ENCODE peak calls at places on chromosomes 13 and 19, in ten cellular contexts. X, E, H, O, J, U, L, Q, W and P are unnamed samples.

GRCh38 chr13:27813826-27814225 is 21.5 kb downstream of the GSX1 start:
- DNase-seq in H (no peak), Q (no peak), L (no peak), U (no peak), J (no peak), E (no peak), O (no peak), X (no peak), W (no peak), P (no peak)

GRCh38 chr13:113835461-113836274 is 28.2 kb downstream of the GAS6 start:
- DNase-seq in E (peak; percentile 14), U (no peak), L (peak; percentile 48), J (peak; percentile 33), O (no peak), H (no peak), W (no peak), X (no peak), Q (no peak), P (no peak)

GRCh38 chr13:84126671-84127171 is 244.4 kb upstream of the SLITRK1 start:
- DNase-seq in J (no peak), E (no peak), W (no peak), X (no peak), H (no peak), L (no peak), O (no peak), U (peak; percentile 10), Q (no peak), P (no peak)

GRCh38 chr19:4557971-4558941 is 1.2 kb downstream of the SEMA6B start:
- DNase-seq in Q (peak; percentile 70), E (no peak), U (peak; percentile 41), J (peak; percentile 39), W (no peak), H (peak; percentile 18), X (peak; percentile 67), L (no peak), O (no peak), P (no peak)

GRCh38 chr19:41224632-41225031 is 5.6 kb downstream of the AXL start:
- DNase-seq in J (no peak), O (no peak), U (no peak), L (no peak), H (no peak), X (no peak), Q (no peak), W (no peak), E (no peak), P (no peak)

GRCh38 chr13:79973533-79973963 is 367.4 kb downstream of the SPRY2 start:
- DNase-seq in O (no peak), L (peak; percentile 27), X (no peak), E (peak; percentile 45), U (peak; percentile 18), Q (no peak), W (peak; percentile 62), J (no peak), H (no peak), P (no peak)

GRCh38 chr13:112455476-112456059 is 79.4 kb downstream of the SPACA7 start:
- DNase-seq in W (no peak), Q (peak; percentile 46), L (no peak), O (no peak), X (no peak), J (no peak), E (no peak), H (no peak), U (no peak), P (no peak)

GRCh38 chr19:20238025-20238623 is 71.1 kb downstream of the ZNF486 start:
- DNase-seq in L (no peak), J (peak; percentile 89), Q (peak; percentile 88), E (peak; percentile 91), U (peak; percentile 95), O (no peak), X (peak; percentile 96), H (peak; percentile 80), W (peak; percentile 93), P (peak; percentile 92)

GRCh38 chr13:103100795-103101194 is 34.6 kb upstream of the SLC10A2 start:
- DNase-seq in L (no peak), Q (no peak), X (no peak), H (no peak), U (no peak), W (no peak), O (no peak), E (no peak), J (no peak), P (no peak)

GRCh38 chr19:58328999-58329398 is 2.2 kb downstream of the ZSCAN22 start:
- DNase-seq in H (no peak), J (no peak), Q (no peak), O (no peak), E (no peak), X (peak; percentile 84), L (peak; percentile 44), U (no peak), W (no peak), P (no peak)

GRCh38 chr13:45162194-45162593 is 38.7 kb downstream of the KCTD4 start:
- DNase-seq in E (no peak), U (no peak), W (no peak), H (no peak), J (peak; percentile 48), O (no peak), L (no peak), Q (no peak), X (no peak), P (no peak)

GRCh38 chr19:13599681-13600080 is 93.4 kb upstream of the CACNA1A start:
- DNase-seq in O (no peak), U (no peak), J (no peak), Q (no peak), H (no peak), X (no peak), L (no peak), W (no peak), E (no peak), P (no peak)

DNA sequence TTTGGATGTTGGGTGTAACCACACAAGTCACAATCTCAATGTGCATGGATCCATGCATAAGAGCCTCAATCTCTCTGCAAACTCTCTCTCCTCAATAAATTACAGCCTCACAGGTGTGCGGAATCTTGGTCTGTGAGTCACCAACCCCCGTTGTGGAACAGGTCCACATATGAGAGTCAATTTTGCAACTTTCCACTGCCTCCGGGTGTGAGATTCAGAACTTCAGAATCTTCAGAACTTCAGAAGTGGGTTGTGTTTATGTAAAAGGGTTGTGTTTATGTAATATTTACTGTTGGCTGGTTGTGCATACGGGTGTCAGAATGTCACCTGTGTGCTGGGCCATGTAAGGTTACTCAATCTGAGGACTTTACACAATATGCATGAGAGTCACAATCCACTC is 46.3 kb upstream of the ZNF728 start:
- DNase-seq in J (no peak), W (no peak), U (no peak), O (no peak), L (no peak), X (no peak), Q (no peak), E (no peak), H (no peak), P (no peak)
- TF ChIP-seq CTCF in J (no peak), W (no peak), U (no peak), O (no peak), L (no peak), X (no peak), Q (no peak), E (no peak), H (no peak), P (no peak)

GRCh38 chr19:17339088-17339741 is 1.9 kb downstream of the GTPBP3 start:
- DNase-seq in E (no peak), U (no peak), Q (no peak), X (no peak), L (no peak), H (peak; percentile 32), J (no peak), O (no peak), W (no peak), P (no peak)

GRCh38 chr19:17341386-17341785 is 4.0 kb downstream of the GTPBP3 start:
- DNase-seq in L (no peak), E (no peak), X (no peak), Q (no peak), J (no peak), W (no peak), H (no peak), O (no peak), U (no peak), P (no peak)

GRCh38 chr19:17340871-17341357 is 3.6 kb downstream of the GTPBP3 start:
- DNase-seq in L (no peak), H (no peak), X (no peak), W (no peak), U (no peak), E (no peak), O (no peak), Q (no peak), J (no peak), P (no peak)

GRCh38 chr19:17341845-17342244 is 4.5 kb downstream of the GTPBP3 start:
- DNase-seq in O (no peak), J (no peak), X (no peak), L (no peak), W (no peak), Q (no peak), E (no peak), H (no peak), U (no peak), P (no peak)

DNA sequence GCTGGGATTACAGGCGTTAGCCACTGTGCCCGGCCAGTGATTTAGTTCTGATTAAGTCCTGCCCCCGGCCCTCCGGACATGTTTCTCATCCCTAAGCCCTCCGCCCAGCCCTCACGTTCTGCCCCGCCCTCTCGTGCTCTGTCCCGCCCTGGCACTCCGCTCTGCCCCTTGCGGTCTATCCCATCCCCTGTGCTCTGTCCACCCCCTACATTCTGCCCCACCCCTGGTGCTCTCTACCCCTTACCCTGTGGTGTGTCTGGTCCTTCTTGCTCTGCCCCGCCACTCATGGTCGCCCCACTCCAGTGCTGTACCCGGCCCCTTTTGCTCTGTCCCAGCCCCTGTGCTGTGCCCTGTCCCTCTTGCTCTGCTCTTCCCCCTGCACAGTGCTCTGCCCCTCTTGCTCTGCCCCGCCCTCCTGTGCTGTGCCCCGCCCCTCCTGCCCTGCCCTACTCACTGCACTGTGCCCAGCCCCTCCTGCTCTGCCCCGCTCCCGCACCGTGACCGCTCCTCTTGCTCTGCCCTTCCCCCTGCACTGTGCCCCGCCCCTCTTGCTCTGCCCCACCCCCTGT is 3.0 kb downstream of the GTPBP3 start:
- DNase-seq in W (no peak), L (peak; percentile 47), E (no peak), J (no peak), H (no peak), U (no peak), X (peak; percentile 49), Q (no peak), O (no peak), P (no peak)
- TF ChIP-seq CTCF in W (no peak), L (no peak), E (no peak), J (no peak), H (no peak), U (no peak), X (no peak), Q (no peak), O (no peak), P (no peak)

GRCh38 chr13:34412295-34412694 is 529.8 kb upstream of the NBEA start:
- DNase-seq in U (no peak), J (no peak), X (no peak), E (no peak), H (no peak), L (no peak), W (no peak), Q (no peak), O (no peak), P (no peak)
- TF ChIP-seq CTCF in U (no peak), J (no peak), X (no peak), E (no peak), H (no peak), L (no peak), W (no peak), Q (no peak), O (no peak), P (no peak)

DNA sequence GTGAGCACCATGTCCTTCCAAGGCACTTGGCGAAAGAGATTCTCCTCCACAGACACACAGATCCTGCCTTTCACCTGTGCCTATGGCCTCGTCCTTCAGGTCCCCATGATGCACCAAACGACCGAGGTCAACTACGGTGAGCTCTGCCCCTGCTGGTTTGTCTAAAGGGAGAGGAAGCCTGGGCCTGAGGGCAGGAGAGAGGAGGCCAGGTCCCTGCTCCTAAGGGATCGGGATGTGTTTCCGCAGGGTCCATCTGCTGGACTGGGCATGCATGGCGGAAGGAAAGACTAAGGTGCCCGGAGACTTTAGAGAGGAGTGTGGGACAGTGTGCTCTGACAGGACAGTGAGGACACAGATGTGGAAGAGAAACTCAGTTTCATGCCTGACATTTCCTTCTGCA is 7.6 kb downstream of the SERPINE3 start:
- DNase-seq in X (no peak), W (no peak), O (no peak), L (no peak), Q (no peak), E (no peak), U (no peak), H (no peak), J (no peak), P (no peak)
- TF ChIP-seq CTCF in X (no peak), W (no peak), O (no peak), L (no peak), Q (no peak), E (no peak), U (no peak), H (no peak), J (no peak), P (no peak)